ENCODE peak calls at places on chromosome 12, in nine cellular contexts. J is endodermal cell, F is epithelial cell of esophagus, Z is PC-9, O is ovary, Y is cardiac fibroblast, V is mammary epithelial cell, Q is IMR-90, N is fibroblast of lung. R is an unnamed sample.

GRCh38 chr12:12586879-12587675 is 24.4 kb upstream of the DUSP16 start:
- DNase-seq in Y (no peak), Z (peak; percentile 88), F (peak; percentile 91), N (no peak), O (no peak), V (peak; percentile 63), Q (no peak), J (no peak), R (no peak)

GRCh38 chr12:54331461-54331860 is 6.5 kb downstream of the COPZ1 start:
- DNase-seq in O (no peak), V (no peak), N (no peak), Z (no peak), Q (no peak), Y (no peak), F (no peak), J (no peak), R (no peak)

GRCh38 chr12:795305-795704 is 42.9 kb downstream of the WNK1 start:
- DNase-seq in F (no peak), J (no peak), Q (no peak), V (no peak), O (no peak), Z (no peak), N (no peak), Y (no peak), R (no peak)

GRCh38 chr12:132145334-132145733 is 1.1 kb downstream of the NOC4L start:
- DNase-seq in V (no peak), J (peak; percentile 46), Z (no peak), F (no peak), Q (no peak), N (no peak), Y (no peak), O (no peak), R (no peak)

GRCh38 chr12:115452751-115453281 is 768.8 kb upstream of the TBX3 start:
- DNase-seq in V (no peak), O (no peak), N (no peak), F (no peak), Y (no peak), Q (no peak), Z (no peak), J (peak; percentile 78), R (no peak)

GRCh38 chr12:22598763-22599161 is 26.2 kb upstream of the ETNK1 start:
- DNase-seq in F (peak; percentile 30), V (no peak), J (no peak), Z (no peak), O (no peak), N (no peak), Q (no peak), Y (no peak), R (no peak)

GRCh38 chr12:26402648-26403047 is 207.3 kb downstream of the SSPN start:
- DNase-seq in V (peak; percentile 94), Z (peak; percentile 93), J (peak; percentile 76), O (no peak), Y (no peak), F (peak; percentile 92), N (no peak), Q (no peak), R (no peak)

GRCh38 chr12:128994869-128995268 is 141.6 kb downstream of the GLT1D1 start:
- DNase-seq in F (no peak), Y (no peak), Z (no peak), N (no peak), V (no peak), O (no peak), Q (no peak), J (no peak), R (no peak)

GRCh38 chr12:130009961-130010360 is 106.1 kb upstream of the TMEM132D start:
- DNase-seq in F (no peak), N (no peak), Z (no peak), Q (no peak), O (no peak), Y (no peak), V (no peak), J (no peak), R (no peak)

GRCh38 chr12:89414851-89415250 is 62.5 kb upstream of the DUSP6 start:
- DNase-seq in Q (peak; percentile 75), F (peak; percentile 28), J (no peak), Y (peak; percentile 56), V (peak; percentile 3), O (no peak), Z (no peak), N (peak; percentile 71), R (peak; percentile 66)

GRCh38 chr12:509494-509893 is 49.8 kb downstream of the B4GALNT3 start:
- DNase-seq in F (peak; percentile 71), Z (peak; percentile 69), Q (peak; percentile 29), O (no peak), Y (peak; percentile 37), J (peak; percentile 91), V (no peak), N (no peak), R (no peak)

GRCh38 chr12:34300376-34301250 is 278.3 kb downstream of the ALG10 start:
- DNase-seq in O (no peak), N (no peak), Z (no peak), F (no peak), Q (no peak), J (no peak), Y (no peak), V (no peak), R (no peak)

GRCh38 chr12:81757731-81758325 is 1.3 kb downstream of the PPFIA2 start:
- DNase-seq in J (no peak), O (no peak), Z (no peak), Q (no peak), F (no peak), Y (no peak), N (no peak), V (no peak), R (no peak)

GRCh38 chr12:117699575-117699974 is 269.2 kb downstream of the KSR2 start:
- DNase-seq in N (no peak), O (no peak), Q (no peak), Y (no peak), V (no peak), J (no peak), F (no peak), Z (peak; percentile 72), R (no peak)

GRCh38 chr12:121812320-121812871 is 8.6 kb downstream of the SETD1B start:
- DNase-seq in Y (peak; percentile 82), V (peak; percentile 61), F (peak; percentile 81), Q (peak; percentile 64), N (peak; percentile 81), J (peak; percentile 97), O (peak; percentile 83), Z (peak; percentile 54), R (peak; percentile 84)

DNA sequence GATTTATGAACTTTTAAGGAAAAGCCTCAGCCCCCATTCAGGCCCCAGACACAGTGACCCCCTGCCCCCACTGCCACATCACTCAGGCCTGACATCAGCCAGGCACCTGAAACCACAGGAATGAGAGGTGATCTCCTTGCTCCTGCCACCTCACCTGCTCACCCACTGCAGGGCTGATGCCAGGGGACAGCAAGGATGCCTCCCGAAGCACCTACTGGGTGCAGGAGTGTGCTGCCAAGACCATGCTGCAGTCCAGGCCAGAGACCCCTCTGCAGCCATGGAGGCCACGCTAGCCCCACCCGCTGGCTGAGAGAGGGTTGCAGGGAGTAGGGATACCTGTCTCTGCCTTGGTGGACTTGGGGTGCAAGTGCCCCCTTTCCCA is 18.6 kb upstream of the KRT7 start:
- DNase-seq in Y (no peak), N (no peak), Z (peak; percentile 75), F (no peak), V (no peak), O (peak; percentile 30), Q (no peak), J (peak; percentile 76), R (no peak)
- TF ChIP-seq CTCF in Y (no peak), N (no peak), Z (no peak), F (no peak), V (no peak), O (no peak), Q (no peak), J (peak; percentile 38), R (peak; percentile 41)

GRCh38 chr12:19848426-19848825 is 409.1 kb downstream of the AEBP2 start:
- DNase-seq in N (no peak), F (no peak), J (no peak), Q (no peak), V (no peak), Z (no peak), Y (peak; percentile 61), O (no peak), R (peak; percentile 40)

GRCh38 chr12:19849208-19849607 is 409.9 kb downstream of the AEBP2 start:
- DNase-seq in J (no peak), F (no peak), V (no peak), O (no peak), Y (no peak), Q (no peak), Z (no peak), N (no peak), R (no peak)

GRCh38 chr12:19847294-19848059 is 408.2 kb downstream of the AEBP2 start:
- DNase-seq in F (no peak), J (no peak), O (peak; percentile 60), N (peak; percentile 55), Z (no peak), V (no peak), Q (peak; percentile 31), Y (peak; percentile 97), R (peak; percentile 87)

GRCh38 chr12:19852100-19852855 is 413.0 kb downstream of the AEBP2 start:
- DNase-seq in F (no peak), Z (no peak), O (no peak), Y (no peak), Q (no peak), J (no peak), N (no peak), V (no peak), R (no peak)

GRCh38 chr12:19850341-19851065 is 411.2 kb downstream of the AEBP2 start:
- DNase-seq in O (no peak), N (peak; percentile 18), V (peak; percentile 37), Q (peak; percentile 53), Z (no peak), F (no peak), Y (peak; percentile 49), J (no peak), R (peak; percentile 80)
- H3K4me3 ChIP-seq in O (no peak overlapping the region), N (no peak overlapping the region), V (no peak overlapping the region), Q (no peak overlapping the region), Z (no peak overlapping the region), F (no peak overlapping the region), Y (no peak overlapping the region), J (no peak overlapping the region), R (no peak overlapping the region)

DNA sequence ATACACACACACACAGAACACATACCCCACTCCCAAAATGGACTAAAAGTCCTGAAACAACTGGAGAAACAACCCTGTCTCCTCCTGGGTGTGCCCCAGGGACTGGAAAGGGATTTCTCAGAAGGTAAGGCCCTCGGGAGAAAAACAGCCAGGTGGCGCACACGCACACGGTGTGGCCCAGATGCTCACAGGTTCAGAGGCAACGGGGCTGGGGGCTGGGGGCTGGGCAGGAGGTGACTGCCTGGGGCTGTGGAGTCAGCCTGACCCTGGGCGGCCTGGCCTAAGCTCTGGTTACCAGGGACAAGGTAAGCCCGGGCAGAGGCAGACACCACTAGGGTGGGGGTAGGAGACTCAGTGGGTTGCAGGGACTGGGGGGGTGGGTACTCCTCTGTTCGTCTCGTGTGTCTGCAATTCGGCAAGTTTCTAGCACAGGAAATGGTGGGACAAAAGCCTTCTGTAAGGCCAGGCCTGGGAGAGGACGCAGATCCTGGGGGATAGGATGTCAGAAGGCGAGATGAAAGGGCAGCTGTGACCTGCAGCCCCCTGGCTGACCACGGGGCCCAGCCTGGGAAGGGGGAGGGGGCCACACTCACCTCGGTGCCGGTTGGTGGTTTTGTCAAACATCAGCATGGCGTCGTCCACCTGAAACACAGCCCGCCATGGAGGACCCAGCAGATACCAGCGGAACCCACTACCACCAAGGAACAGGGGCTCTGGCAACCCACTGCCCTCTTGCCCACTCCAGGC is 10.4 kb downstream of the MSI1 start:
- DNase-seq in F (no peak), J (peak; percentile 89), O (no peak), Q (no peak), Y (no peak), Z (no peak), N (no peak), V (no peak), R (no peak)
- TF ChIP-seq CTCF in F (no peak), J (peak; percentile 52), O (no peak), Q (no peak), Y (no peak), Z (no peak), N (no peak), V (no peak), R (no peak)

GRCh38 chr12:59403259-59403932 is 192.4 kb upstream of the SLC16A7 start:
- DNase-seq in J (peak; percentile 85), Q (peak; percentile 75), Z (no peak), N (peak; percentile 91), V (peak; percentile 42), F (peak; percentile 67), O (no peak), Y (peak; percentile 79), R (peak; percentile 72)
- H3K4me3 ChIP-seq in J (no peak overlapping the region), Q (peak overlapping the region; percentile 19), Z (no peak overlapping the region), N (peak overlapping the region; percentile 55), V (no peak overlapping the region), F (no peak overlapping the region), O (no peak overlapping the region), Y (no peak overlapping the region), R (peak overlapping the region; percentile 19)

R was measured in fibroblast of villous mesenchyme.